ENCODE peak calls at places on chromosomes 5 and 9, in six cellular contexts. I is NCI-H1105 treated with DMSO at 0.1 percent for 48 hours, P is GM12878, N is H9, W is heart right ventricle, K is NCI-H345. O is an unnamed sample.

GRCh38 chr5:16617272-16617973 is 626 bp upstream of the RETREG1 start:
- DNase-seq in I (no peak), P (no peak), N (peak; percentile 56), W (peak; percentile 35), K (peak; percentile 48), O (no peak)

GRCh38 chr5:167378894-167379723 is 912.3 kb upstream of the WWC1 start:
- DNase-seq in I (no peak), P (no peak), N (no peak), W (no peak), K (no peak), O (no peak)

GRCh38 chr5:179393078-179393477 is 47.8 kb upstream of the ADAMTS2 start:
- DNase-seq in I (no peak), P (no peak), N (peak; percentile 7), W (no peak), K (no peak), O (no peak)

GRCh38 chr9:34413229-34413852 is 36.6 kb upstream of the MYORG start:
- DNase-seq in I (no peak), P (no peak), N (peak; percentile 58), W (peak; percentile 13), K (no peak), O (peak; percentile 79)

GRCh38 chr5:8650197-8650596 is 781.2 kb downstream of the MTRR start:
- DNase-seq in I (no peak), P (no peak), N (no peak), W (no peak), K (no peak), O (no peak)

GRCh38 chr9:15509931-15510788 is 610 bp downstream of the PSIP1 start:
- DNase-seq in I (peak; percentile 80), P (no peak), N (peak; percentile 58), W (peak; percentile 50), K (peak; percentile 53), O (peak; percentile 73)

GRCh38 chr5:150596313-150596712 is 44.1 kb upstream of the SYNPO start:
- DNase-seq in I (no peak), P (no peak), N (no peak), W (no peak), K (no peak), O (no peak)

GRCh38 chr9:32587901-32588300 is 14.9 kb upstream of the NDUFB6 start:
- DNase-seq in I (no peak), P (no peak), N (no peak), W (no peak), K (no peak), O (no peak)

GRCh38 chr5:42993516-42994284 is 46.4 kb downstream of the ANXA2R start:
- DNase-seq in I (no peak), P (no peak), N (peak; percentile 37), W (no peak), K (no peak), O (no peak)

GRCh38 chr9:124251188-124251587 is 6.6 kb upstream of the NEK6 start:
- DNase-seq in I (no peak), P (no peak), N (no peak), W (no peak), K (no peak), O (no peak)

GRCh38 chr9:128987800-128988199 is 40.3 kb downstream of the NUP188 start:
- DNase-seq in I (no peak), P (no peak), N (no peak), W (no peak), K (no peak), O (no peak)

GRCh38 chr5:14204785-14205321 is 61.7 kb downstream of the TRIO start:
- DNase-seq in I (no peak), P (no peak), N (no peak), W (peak; percentile 30), K (no peak), O (no peak)

GRCh38 chr5:149757186-149757950 is 27.3 kb downstream of the PPARGC1B start:
- DNase-seq in I (no peak), P (no peak), N (no peak), W (no peak), K (peak; percentile 80), O (no peak)

GRCh38 chr5:33941090-33941489 is 4.9 kb downstream of the RXFP3 start:
- DNase-seq in I (no peak), P (no peak), N (no peak), W (no peak), K (peak; percentile 84), O (no peak)

O was measured in ecto neural progenitor cell.